ENCODE peak calls at places on chromosome 17, in six cellular contexts. E, W, U, H, T and X are unnamed samples.

GRCh38 chr17:76173474-76173873 is 32.4 kb upstream of the FOXJ1 start:
- DNase-seq in E (no peak), W (no peak), U (no peak), H (no peak), T (no peak), X (no peak)

GRCh38 chr17:15279011-15279477 is 13.9 kb upstream of the PMP22 start:
- DNase-seq in E (peak), W (no peak), U (no peak), H (no peak), T (peak), X (no peak)

GRCh38 chr17:66578781-66579489 is 256.0 kb upstream of the CACNG5 start:
- DNase-seq in E (no peak), W (no peak), U (no peak), H (no peak), T (no peak), X (no peak)

GRCh38 chr17:57677301-57677700 is 67.8 kb downstream of the CCDC182 start:
- DNase-seq in E (no peak), W (no peak), U (no peak), H (no peak), T (no peak), X (no peak)

GRCh38 chr17:16886655-16887322 is 85.1 kb downstream of the TNFRSF13B start:
- DNase-seq in E (peak), W (no peak), U (no peak), H (no peak), T (no peak), X (no peak)

GRCh38 chr17:81303385-81303784 is 8.3 kb upstream of the SLC38A10 start:
- DNase-seq in E (no peak), W (no peak), U (no peak), H (no peak), T (no peak), X (no peak)

GRCh38 chr17:40331743-40332641 is 23.0 kb downstream of the RARA start:
- DNase-seq in E (peak), W (peak), U (no peak), H (no peak), T (no peak), X (no peak)

GRCh38 chr17:57783338-57783742 is 38.2 kb upstream of the CCDC182 start:
- DNase-seq in E (peak), W (peak), U (peak), H (peak), T (peak), X (peak)

GRCh38 chr17:7857724-7858486 is at the start of gene CYB5D1:
- DNase-seq in E (peak), W (peak), U (peak), H (peak), T (peak), X (peak)

GRCh38 chr17:9824094-9824493 is 1.6 kb upstream of the GLP2R start:
- DNase-seq in E (no peak), W (no peak), U (no peak), H (no peak), T (peak), X (no peak)

GRCh38 chr17:6591599-6592158 is 35.3 kb upstream of the PITPNM3 start:
- DNase-seq in E (peak), W (no peak), U (no peak), H (no peak), T (no peak), X (no peak)

GRCh38 chr17:14301279-14301760 is 439 bp downstream of the HS3ST3B1 start:
- DNase-seq in E (no peak), W (no peak), U (no peak), H (no peak), T (no peak), X (no peak)

GRCh38 chr17:13114601-13115024 is 96.8 kb upstream of the ELAC2 start:
- DNase-seq in E (peak), W (no peak), U (no peak), H (no peak), T (peak), X (peak)